ENCODE peak calls at places on chromosomes 13 and 19, in six cellular contexts. J is HepG2, T is H1, D is GM12878, R is GM12891, Q is K562. S is an unnamed sample.
A peak's percentile ranks its signal among the peaks of the same experiment; 100 is the strongest.

GRCh38 chr19:53808710-53809125 is 15.4 kb downstream of the NLRP12 start:
- DNase-seq in J (peak; percentile 68), T (no peak), D (no peak), R (no peak), Q (no peak), S (no peak)

GRCh38 chr13:53800011-53800410 is 771.4 kb downstream of the OLFM4 start:
- DNase-seq in J (no peak), T (no peak), D (no peak), R (no peak), Q (no peak), S (no peak)

GRCh38 chr19:13451596-13451995 is 54.7 kb downstream of the CACNA1A start:
- DNase-seq in J (no peak), T (no peak), D (no peak), R (no peak), Q (no peak), S (no peak)

GRCh38 chr13:50344717-50345116 is 329.5 kb downstream of the KCNRG start:
- DNase-seq in J (no peak), T (no peak), D (no peak), R (no peak), Q (no peak), S (no peak)

GRCh38 chr13:29520671-29521070 is 74.8 kb downstream of the SLC7A1 start:
- DNase-seq in J (no peak), T (no peak), D (no peak), R (no peak), Q (no peak), S (no peak)

GRCh38 chr19:29060833-29061364 is 152.1 kb downstream of the UQCRFS1 start:
- DNase-seq in J (no peak), T (no peak), D (no peak), R (no peak), Q (no peak), S (no peak)

GRCh38 chr19:49133621-49134454 is 14.5 kb downstream of the PPFIA3 start:
- DNase-seq in J (no peak), T (peak; percentile 90), D (no peak), R (no peak), Q (peak; percentile 81), S (no peak)

GRCh38 chr13:113001251-113002140 is 32.5 kb downstream of the MCF2L start:
- DNase-seq in J (peak; percentile 47), T (no peak), D (no peak), R (no peak), Q (no peak), S (no peak)

GRCh38 chr19:3612901-3613741 is 6.4 kb upstream of the TBXA2R start:
- DNase-seq in J (no peak), T (peak; percentile 77), D (no peak), R (no peak), Q (peak; percentile 92), S (no peak)

GRCh38 chr13:20828540-20829364 is 55.0 kb upstream of the EEF1AKMT1 start:
- DNase-seq in J (peak; percentile 38), T (no peak), D (peak; percentile 26), R (no peak), Q (peak; percentile 22), S (no peak)

GRCh38 chr13:19597523-19597922 is 35.9 kb upstream of the MPHOSPH8 start:
- DNase-seq in J (no peak), T (no peak), D (no peak), R (no peak), Q (no peak), S (no peak)

GRCh38 chr19:29171525-29171924 is 41.4 kb downstream of the UQCRFS1 start:
- DNase-seq in J (no peak), T (no peak), D (no peak), R (no peak), Q (no peak), S (no peak)

GRCh38 chr13:76762731-76763130 is 123.5 kb downstream of the KCTD12 start:
- DNase-seq in J (no peak), T (no peak), D (no peak), R (no peak), Q (no peak), S (no peak)

GRCh38 chr19:4217429-4218264 is 11.7 kb upstream of the EBI3 start:
- DNase-seq in J (no peak), T (no peak), D (no peak), R (no peak), Q (no peak), S (no peak)

GRCh38 chr19:44111910-44112463 is 1.2 kb upstream of the ZNF225 start:
- DNase-seq in J (no peak), T (peak; percentile 52), D (no peak), R (no peak), Q (peak; percentile 8), S (no peak)

GRCh38 chr13:23810842-23811241 is 78.4 kb downstream of the MIPEP start:
- DNase-seq in J (no peak), T (no peak), D (no peak), R (no peak), Q (no peak), S (no peak)

GRCh38 chr19:51259348-51260245 is 8.7 kb downstream of the SIGLECL1 start:
- DNase-seq in J (peak; percentile 24), T (peak; percentile 69), D (peak; percentile 12), R (no peak), Q (peak; percentile 63), S (no peak)

GRCh38 chr19:821976-822773 is 420 bp upstream of the PLPPR3 start:
- DNase-seq in J (no peak), T (peak; percentile 84), D (no peak), R (no peak), Q (peak; percentile 56), S (no peak)

GRCh38 chr13:113557013-113557412 is 27.5 kb upstream of the TFDP1 start:
- DNase-seq in J (no peak), T (no peak), D (no peak), R (no peak), Q (no peak), S (no peak)

GRCh38 chr13:74158028-74158427 is 23.8 kb upstream of the KLF12 start:
- DNase-seq in J (no peak), T (no peak), D (no peak), R (no peak), Q (no peak), S (no peak)

GRCh38 chr13:76790519-76791289 is 95.5 kb downstream of the KCTD12 start:
- DNase-seq in J (no peak), T (no peak), D (no peak), R (no peak), Q (no peak), S (no peak)

GRCh38 chr19:6018786-6019185 is 40.8 kb upstream of the RANBP3 start:
- DNase-seq in J (no peak), T (peak; percentile 69), D (no peak), R (no peak), Q (peak; percentile 70), S (no peak)

GRCh38 chr13:65638572-65639168 is 1591.5 kb downstream of the PCDH9 start:
- DNase-seq in J (peak; percentile 16), T (no peak), D (no peak), R (no peak), Q (peak; percentile 5), S (no peak)

GRCh38 chr19:10747271-10747670 is 29.4 kb downstream of the DNM2 start:
- DNase-seq in J (no peak), T (no peak), D (no peak), R (no peak), Q (no peak), S (no peak)

GRCh38 chr13:58476176-58476575 is 844.6 kb downstream of the PCDH17 start:
- DNase-seq in J (no peak), T (no peak), D (no peak), R (no peak), Q (no peak), S (no peak)

GRCh38 chr19:58394821-58395219 is 636 bp upstream of the RNF225 start:
- DNase-seq in J (no peak), T (peak; percentile 52), D (no peak), R (no peak), Q (peak; percentile 13), S (no peak)

GRCh38 chr19:49513746-49514118 is 1.3 kb downstream of the FCGRT start:
- DNase-seq in J (no peak), T (peak; percentile 52), D (no peak), R (no peak), Q (no peak), S (no peak)

GRCh38 chr19:10699650-10700335 is 1.4 kb upstream of the QTRT1 start:
- DNase-seq in J (peak; percentile 35), T (peak; percentile 77), D (peak; percentile 35), R (no peak), Q (peak; percentile 54), S (no peak)

GRCh38 chr13:87058786-87059329 is 612.3 kb upstream of the SLITRK5 start:
- DNase-seq in J (no peak), T (no peak), D (no peak), R (no peak), Q (no peak), S (no peak)

GRCh38 chr13:73793361-73793760 is 340.8 kb downstream of the KLF12 start:
- DNase-seq in J (no peak), T (no peak), D (no peak), R (no peak), Q (no peak), S (no peak)

DNA sequence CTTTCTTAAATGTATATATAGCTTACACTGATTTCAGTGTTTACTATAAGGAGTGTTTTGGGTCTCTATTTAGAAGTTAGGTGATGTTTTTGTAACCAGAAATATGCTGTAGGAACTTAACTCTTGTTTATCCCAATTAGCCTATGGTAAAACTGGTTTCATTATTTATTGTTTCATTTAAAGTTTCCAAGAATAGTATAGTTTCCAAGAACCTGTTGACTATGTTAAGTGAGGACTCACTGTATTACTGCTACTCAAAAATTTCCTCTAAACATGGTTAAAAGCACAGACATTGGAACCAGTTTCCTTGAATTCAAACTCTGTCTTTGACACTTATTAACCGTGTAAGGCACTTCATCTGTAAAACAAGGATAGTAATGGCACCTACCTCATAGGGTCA is 187.4 kb downstream of the RGCC start:
- DNase-seq in J (no peak), T (no peak), D (no peak), R (no peak), Q (no peak), S (no peak)
- TF ChIP-seq POLR2A in J (no peak), T (no peak), D (no peak), R (no peak), Q (no peak), S (no peak)

DNA sequence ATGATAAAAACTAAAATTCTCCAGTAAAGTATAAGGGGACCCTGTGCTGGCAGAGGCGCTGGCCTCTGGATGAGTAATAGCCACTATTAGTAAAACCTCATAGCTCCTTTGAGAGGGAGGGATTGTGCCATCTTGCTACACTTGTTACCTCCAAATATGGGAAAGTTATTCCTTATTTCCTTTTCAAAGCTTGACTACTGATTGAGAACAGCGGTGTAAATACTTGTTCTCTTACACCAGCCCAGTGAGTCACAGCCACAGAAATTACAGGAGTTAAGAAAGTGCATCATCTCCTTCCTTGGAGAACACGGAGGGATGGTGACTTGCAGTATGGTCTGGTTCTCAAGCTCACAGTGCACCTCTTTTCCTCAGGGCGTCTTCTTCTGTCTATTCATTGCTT is 379.0 kb downstream of the EFNB2 start:
- DNase-seq in J (no peak), T (no peak), D (no peak), R (no peak), Q (no peak), S (no peak)
- TF ChIP-seq POLR2AphosphoS5 in J (no peak), T (no peak), D (no peak), R (no peak), Q (no peak), S (no peak)

GRCh38 chr13:61777281-61777680 is 361.6 kb upstream of the PCDH20 start:
- DNase-seq in J (no peak), T (no peak), D (no peak), R (no peak), Q (no peak), S (no peak)
- TF ChIP-seq TAF1 in J (no peak), T (no peak), D (no peak), R (no peak), Q (no peak), S (no peak)

GRCh38 chr19:45177817-45178261 is at the start of gene TRAPPC6A:
- DNase-seq in J (no peak), T (no peak), D (no peak), R (no peak), Q (no peak), S (no peak)
- TF ChIP-seq POLR2A in J (peak; percentile 67), T (no peak), D (peak; percentile 79), R (peak; percentile 63), Q (peak; percentile 67), S (peak; percentile 62)